ENCODE peak calls at places on chromosomes 1 and 21, in five cellular contexts. B is mesenchymal stem cell, U is fibroblast of lung, G is neural progenitor cell, W is MM.1S. Q is an unnamed sample.

GRCh38 chr21:34889287-34889536 is 159.9 kb downstream of the RUNX1 start:
- DNase-seq in U (peak; percentile 80), G (no peak), W (peak; percentile 78), B (peak; percentile 84), Q (peak; percentile 78)

GRCh38 chr1:90781429-90782020 is 64.4 kb upstream of the BARHL2 start:
- DNase-seq in W (no peak), U (no peak), B (no peak), G (no peak), Q (no peak)

GRCh38 chr21:34128674-34129038 is 55.3 kb downstream of the MRPS6 start:
- DNase-seq in B (no peak), U (no peak), G (no peak), W (no peak), Q (no peak)

GRCh38 chr1:161427733-161428516 is 60.2 kb upstream of the CFAP126 start:
- DNase-seq in B (peak; percentile 60), G (peak; percentile 33), W (no peak), U (peak; percentile 24), Q (peak; percentile 44)

GRCh38 chr21:34983680-34984086 is 65.4 kb downstream of the RUNX1 start:
- DNase-seq in B (peak; percentile 73), U (peak; percentile 86), G (no peak), W (peak; percentile 58), Q (peak; percentile 73)

GRCh38 chr1:24664507-24665033 is 21.5 kb downstream of the SRRM1 start:
- DNase-seq in G (no peak), U (no peak), W (no peak), B (no peak), Q (no peak)

GRCh38 chr1:37480125-37480466 is 5.7 kb downstream of the ZC3H12A start:
- DNase-seq in B (no peak), W (no peak), U (no peak), G (no peak), Q (no peak)

GRCh38 chr1:19596065-19596718 is 47.9 kb upstream of the NBL1 start:
- DNase-seq in U (no peak), B (no peak), W (peak; percentile 9), G (peak; percentile 50), Q (no peak)

GRCh38 chr1:213070399-213070798 is 19.4 kb downstream of the RPS6KC1 start:
- DNase-seq in U (peak; percentile 71), G (no peak), W (peak; percentile 87), B (peak; percentile 85), Q (peak; percentile 49)

GRCh38 chr1:3632716-3633343 is 8.0 kb downstream of the TPRG1L start:
- DNase-seq in U (no peak), W (no peak), G (no peak), B (no peak), Q (no peak)

GRCh38 chr1:103905363-103905762 is 155.7 kb downstream of the AMY1C start:
- DNase-seq in B (no peak), G (no peak), U (no peak), W (no peak), Q (no peak)

GRCh38 chr21:27359141-27359540 is 392.3 kb upstream of the ADAMTS5 start:
- DNase-seq in W (no peak), G (no peak), U (peak; percentile 24), B (peak; percentile 60), Q (no peak)

GRCh38 chr1:56645663-56646330 is 683 bp downstream of the PRKAA2 start:
- DNase-seq in U (no peak), W (no peak), G (peak; percentile 62), B (peak; percentile 40), Q (peak; percentile 1)

GRCh38 chr1:42282024-42282579 is 52.9 kb downstream of the FOXJ3 start:
- DNase-seq in B (peak; percentile 58), W (no peak), U (peak; percentile 70), G (no peak), Q (peak; percentile 28)

GRCh38 chr21:26966978-26967913 is at the start of gene ADAMTS5:
- DNase-seq in U (peak; percentile 55), B (peak; percentile 88), W (no peak), G (peak; percentile 68), Q (peak; percentile 59)

GRCh38 chr1:187185389-187185788 is 356.6 kb downstream of the PLA2G4A start:
- DNase-seq in B (no peak), G (no peak), W (peak; percentile 98), U (no peak), Q (peak; percentile 0)

GRCh38 chr1:5601516-5601915 is 390.7 kb downstream of the NPHP4 start:
- DNase-seq in U (no peak), G (no peak), W (no peak), B (no peak), Q (no peak)

GRCh38 chr1:156384658-156385057 is 15.6 kb downstream of the RHBG start:
- DNase-seq in U (no peak), G (no peak), W (no peak), B (no peak), Q (no peak)

GRCh38 chr1:166944186-166944967 is 31.0 kb downstream of the ILDR2 start:
- DNase-seq in B (peak; percentile 48), W (no peak), U (peak; percentile 98), G (no peak), Q (peak; percentile 32)

GRCh38 chr1:94235189-94236020 is 2.0 kb downstream of the ARHGAP29 start:
- DNase-seq in B (no peak), W (no peak), G (no peak), U (no peak), Q (no peak)

GRCh38 chr1:16117936-16118335 is 37.9 kb downstream of the EPHA2 start:
- DNase-seq in G (no peak), B (no peak), W (no peak), U (no peak), Q (no peak)

GRCh38 chr1:14413809-14414208 is 184.7 kb upstream of the KAZN start:
- DNase-seq in B (no peak), U (peak; percentile 81), W (no peak), G (no peak), Q (no peak)

GRCh38 chr1:3052501-3052900 is 16.5 kb upstream of the PRDM16 start:
- DNase-seq in U (no peak), B (no peak), W (no peak), G (no peak), Q (no peak)

GRCh38 chr1:23978825-23979224 is 1.3 kb downstream of the SRSF10 start:
- DNase-seq in G (no peak), W (no peak), U (no peak), B (no peak), Q (no peak)

GRCh38 chr1:246108278-246108925 is 398.7 kb downstream of the SMYD3 start:
- DNase-seq in G (peak; percentile 11), W (no peak), U (no peak), B (no peak), Q (no peak)

GRCh38 chr1:246114369-246114768 is 392.7 kb downstream of the SMYD3 start:
- DNase-seq in B (no peak), W (no peak), G (no peak), U (no peak), Q (no peak)

GRCh38 chr1:246110343-246111219 is 396.5 kb downstream of the SMYD3 start:
- DNase-seq in U (peak; percentile 63), G (peak; percentile 54), B (peak; percentile 95), W (no peak), Q (no peak)

GRCh38 chr1:246113555-246114095 is 393.5 kb downstream of the SMYD3 start:
- DNase-seq in B (peak; percentile 65), G (no peak), W (no peak), U (no peak), Q (no peak)

GRCh38 chr1:246111570-246111969 is 395.5 kb downstream of the SMYD3 start:
- DNase-seq in U (no peak), W (no peak), G (no peak), B (no peak), Q (no peak)
- H3K4me2 ChIP-seq in U (no peak overlapping the region), W (no peak overlapping the region), G (no peak overlapping the region), B (no peak overlapping the region), Q (no peak overlapping the region)

DNA sequence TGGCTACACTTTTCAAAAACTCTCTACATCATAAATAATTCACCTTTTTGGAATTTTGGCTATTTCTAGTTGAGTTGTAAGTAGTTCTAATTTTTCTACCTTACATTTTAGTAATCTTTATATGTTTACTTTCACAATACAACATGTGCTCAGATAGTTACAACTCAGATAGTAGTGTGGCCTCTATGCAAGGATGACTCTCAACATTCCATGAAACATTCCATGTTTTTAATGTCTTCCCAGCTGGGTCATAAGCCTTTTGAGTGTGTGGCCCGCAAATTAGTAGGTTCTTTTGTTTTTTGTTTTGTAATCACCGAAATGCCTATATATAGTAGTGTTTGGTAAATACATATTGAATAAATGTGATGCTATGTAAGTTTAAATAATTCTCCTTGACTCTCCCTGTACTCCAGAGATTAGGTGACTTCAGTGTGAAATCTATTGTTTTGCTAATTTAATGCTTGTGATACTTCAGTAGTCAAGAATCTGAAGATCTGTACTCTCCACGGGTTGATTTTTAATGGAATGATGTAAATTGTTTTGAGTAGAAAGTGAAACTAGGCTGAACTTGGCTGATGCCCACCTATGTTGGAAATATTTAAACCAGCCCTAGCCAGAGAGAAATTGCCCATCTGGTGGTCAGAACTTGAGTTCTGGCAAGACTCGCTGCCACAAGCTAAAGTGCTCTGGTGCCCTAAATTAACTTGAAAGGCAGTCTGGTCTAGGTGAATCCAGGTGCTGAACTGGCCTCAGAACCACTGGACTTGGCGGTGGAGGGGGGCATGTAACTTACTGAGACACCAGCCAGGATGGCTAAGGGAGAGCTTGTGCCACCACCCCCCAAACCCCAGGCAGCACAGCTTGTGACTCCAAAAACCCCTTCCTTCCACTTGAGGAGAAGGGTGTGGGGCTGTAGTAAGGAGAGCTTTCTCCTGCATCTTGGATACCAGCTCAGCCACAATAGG is 165.6 kb downstream of the USP25 start:
- DNase-seq in W (no peak), G (no peak), U (peak; percentile 36), B (no peak), Q (no peak)
- H3K4me2 ChIP-seq in W (no peak overlapping the region), G (no peak overlapping the region), U (no peak overlapping the region), B (no peak overlapping the region), Q (no peak overlapping the region)

GRCh38 chr1:206514821-206515387 is 7.6 kb downstream of the RASSF5 start:
- DNase-seq in U (no peak), G (no peak), B (no peak), W (no peak), Q (no peak)
- H3K4me2 ChIP-seq in U (no peak overlapping the region), G (no peak overlapping the region), B (no peak overlapping the region), W (no peak overlapping the region), Q (peak overlapping the region; percentile 71)

DNA sequence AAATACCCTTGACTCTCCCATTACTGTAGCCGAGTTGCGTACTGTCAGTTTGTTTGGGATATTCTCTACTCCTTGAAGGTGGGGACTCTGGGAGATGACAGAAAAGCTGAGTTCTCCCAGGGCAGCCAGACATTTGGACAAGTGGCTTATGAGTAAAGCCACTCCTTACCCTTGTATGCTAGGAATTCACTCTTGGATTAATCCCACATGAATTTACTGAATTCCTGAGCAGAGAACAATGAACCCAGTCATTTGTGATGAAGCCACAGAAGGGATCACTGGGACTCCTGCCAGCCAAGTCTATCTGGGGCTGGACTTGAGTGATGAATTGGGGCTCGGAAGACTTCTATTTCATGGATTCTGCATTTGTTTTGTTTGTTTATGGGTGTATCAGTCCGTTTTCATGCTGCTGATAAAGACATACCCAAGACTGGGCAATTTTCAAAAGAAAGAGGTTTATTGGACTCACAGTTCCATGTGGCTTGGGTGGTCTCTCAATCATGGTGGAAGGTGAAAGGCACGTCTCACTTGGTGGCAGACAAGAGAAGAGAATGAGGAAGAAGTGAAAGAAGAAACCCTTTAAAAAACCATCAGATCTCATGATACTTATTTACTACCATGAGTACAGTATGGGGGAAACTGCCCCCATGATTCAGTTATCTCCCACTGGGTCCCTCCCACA is 25.1 kb downstream of the C1orf116 start:
- DNase-seq in B (peak; percentile 28), U (peak; percentile 99), W (no peak), G (peak; percentile 52), Q (peak; percentile 96)
- H3K4me2 ChIP-seq in B (no peak overlapping the region), U (peak overlapping the region; percentile 26), W (no peak overlapping the region), G (no peak overlapping the region), Q (peak overlapping the region; percentile 76)

Q was measured in mammary epithelial cell.